ENCODE peak calls at places on chromosomes 12 and 14, in four cellular contexts. W is GM12878, X is upper lobe of left lung, M is GM06990. K is an unnamed sample.

GRCh38 chr12:20234474-20234873 is 133.9 kb upstream of the PDE3A start:
- DNase-seq in X (no peak), W (no peak), M (no peak), K (no peak)

GRCh38 chr12:71548906-71549305 is 109.3 kb downstream of the LGR5 start:
- DNase-seq in X (no peak), M (no peak), W (no peak), K (no peak)

GRCh38 chr12:102722147-102722546 is 194.9 kb downstream of the PAH start:
- DNase-seq in X (no peak), W (no peak), M (no peak), K (no peak)

GRCh38 chr12:26011099-26011498 is 52.6 kb downstream of the RASSF8 start:
- DNase-seq in M (no peak), W (no peak), X (no peak), K (no peak)

GRCh38 chr12:1518763-1519516 is 75.4 kb downstream of the FBXL14 start:
- DNase-seq in M (no peak), X (peak), W (no peak), K (no peak)

GRCh38 chr14:55097894-55098560 is 31.0 kb upstream of the LGALS3 start:
- DNase-seq in W (peak), X (peak), M (peak), K (no peak)

GRCh38 chr12:76471579-76471978 is 88.0 kb downstream of the OSBPL8 start:
- DNase-seq in M (no peak), W (no peak), X (no peak), K (no peak)

GRCh38 chr12:47652491-47653234 is 53.2 kb downstream of the RPAP3 start:
- DNase-seq in X (peak), M (no peak), W (no peak), K (no peak)

GRCh38 chr14:24013654-24014514 is 25.2 kb downstream of the DHRS4L2 start:
- DNase-seq in X (peak), M (no peak), W (peak), K (no peak)

GRCh38 chr12:26172478-26172877 is 22.9 kb upstream of the SSPN start:
- DNase-seq in W (no peak), M (no peak), X (no peak), K (no peak)

GRCh38 chr14:31261523-31261858 is 53.9 kb upstream of the HECTD1 start:
- DNase-seq in W (no peak), M (no peak), X (no peak), K (no peak)

GRCh38 chr12:15037091-15037723 is 64.4 kb downstream of the PDE6H start:
- DNase-seq in W (no peak), M (no peak), X (no peak), K (no peak)

GRCh38 chr12:68934392-68934791 is 1.4 kb upstream of the CPM start:
- DNase-seq in M (no peak), W (no peak), X (no peak), K (no peak)

GRCh38 chr12:9135903-9136310 is 20.2 kb upstream of the A2M start:
- DNase-seq in M (no peak), W (no peak), X (no peak), K (no peak)

GRCh38 chr14:69693823-69694729 is 72.9 kb upstream of the SRSF5 start:
- DNase-seq in W (no peak), X (peak), M (no peak), K (no peak)

GRCh38 chr12:112807452-112807851 is 15.9 kb downstream of the RPH3A start:
- DNase-seq in W (no peak), M (no peak), X (no peak), K (no peak)

GRCh38 chr14:104509673-104510072 is 69.9 kb upstream of the C14orf180 start:
- DNase-seq in X (no peak), W (no peak), M (no peak), K (peak)

GRCh38 chr12:65741662-65742480 is 82.4 kb upstream of the HMGA2 start:
- DNase-seq in X (no peak), W (no peak), M (peak), K (peak)

GRCh38 chr12:132529899-132530298 is 39.9 kb downstream of the FBRSL1 start:
- DNase-seq in W (no peak), M (no peak), X (no peak), K (no peak)

GRCh38 chr14:35878272-35879140 is 52.4 kb downstream of the BRMS1L start:
- DNase-seq in X (peak), W (no peak), M (no peak), K (no peak)

GRCh38 chr12:24600996-24601395 is 347.9 kb downstream of the BCAT1 start:
- DNase-seq in W (no peak), X (no peak), M (no peak), K (no peak)

GRCh38 chr14:46651526-46652144 is at the start of gene RPL10L:
- DNase-seq in X (no peak), M (no peak), W (no peak), K (no peak)

GRCh38 chr12:102063066-102063465 is 1.3 kb upstream of the WASHC3 start:
- DNase-seq in X (no peak), W (no peak), M (no peak), K (no peak)

GRCh38 chr12:18752947-18753346 is 15.0 kb downstream of the CAPZA3 start:
- DNase-seq in W (no peak), M (no peak), X (no peak), K (no peak)

GRCh38 chr14:99510556-99511139 is 29.4 kb downstream of the CCNK start:
- DNase-seq in W (no peak), M (no peak), X (peak), K (peak)

GRCh38 chr12:70948236-70948975 is 27.9 kb upstream of the PTPRR start:
- DNase-seq in X (no peak), W (no peak), M (no peak), K (no peak)

GRCh38 chr14:21001218-21001617 is 2.1 kb downstream of the SLC39A2 start:
- DNase-seq in X (no peak), W (no peak), M (no peak), K (no peak)

GRCh38 chr14:75162631-75163030 is 13.8 kb downstream of the TMED10 start:
- DNase-seq in X (no peak), M (no peak), W (no peak), K (no peak)

GRCh38 chr14:58864751-58865519 is 227.2 kb downstream of the DACT1 start:
- DNase-seq in W (no peak), M (no peak), X (no peak), K (no peak)

DNA sequence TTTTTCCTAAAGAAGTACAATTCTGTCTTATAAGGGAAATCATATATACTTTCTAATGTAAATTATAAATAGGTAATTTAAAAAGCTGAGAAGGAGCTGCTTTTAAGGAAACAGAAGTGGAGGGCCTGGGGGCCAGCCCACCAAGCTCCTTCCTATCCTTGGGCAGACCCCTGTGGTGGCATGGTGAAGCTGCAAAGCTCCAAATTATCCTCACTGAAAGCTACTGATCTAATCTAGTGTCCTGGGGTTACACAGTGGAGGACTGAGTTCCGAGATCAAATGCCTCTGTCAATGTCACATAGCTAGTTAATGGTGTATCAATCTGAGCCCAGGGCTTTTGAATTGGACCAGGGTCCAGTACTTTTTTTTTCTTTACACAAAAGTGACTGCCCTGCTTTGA is 355.4 kb downstream of the CEP128 start:
- DNase-seq in M (no peak), X (no peak), W (no peak), K (no peak)
- TF ChIP-seq CTCF in M (no peak), X (no peak), W (no peak), K (no peak)

GRCh38 chr12:49564241-49565118 is 3.5 kb downstream of the MCRS1 start:
- DNase-seq in W (no peak), X (no peak), M (no peak), K (no peak)
- TF ChIP-seq CTCF in W (no peak), X (no peak), M (no peak), K (no peak)

GRCh38 chr12:109772622-109773321 is 59.1 kb downstream of the FAM222A start:
- DNase-seq in M (no peak), X (peak), W (no peak), K (no peak)
- TF ChIP-seq CTCF in M (no peak), X (no peak), W (no peak), K (no peak)

GRCh38 chr12:4714879-4715278 is 5.3 kb upstream of the GALNT8 start:
- DNase-seq in X (no peak), M (no peak), W (no peak), K (no peak)

GRCh38 chr12:4719821-4720636 is at the start of gene GALNT8:
- DNase-seq in M (no peak), W (no peak), X (no peak), K (no peak)

GRCh38 chr12:4720637-4720995 is 416 bp downstream of the GALNT8 start:
- DNase-seq in X (no peak), M (no peak), W (no peak), K (no peak)

GRCh38 chr12:4723226-4723625 is 3.0 kb downstream of the GALNT8 start:
- DNase-seq in X (no peak), M (no peak), W (no peak), K (no peak)

GRCh38 chr12:4717806-4718205 is 2.4 kb upstream of the GALNT8 start:
- DNase-seq in X (no peak), W (no peak), M (no peak), K (no peak)
- TF ChIP-seq CTCF in X (no peak), W (peak), M (peak), K (no peak)